ENCODE peak calls at places on chromosome 3, in four cellular contexts. I is upper lobe of right lung; E is CD8-positive, alpha-beta T cell; F is effector memory CD4-positive, alpha-beta T cell. Z is an unnamed sample.

GRCh38 chr3:47588587-47588986 is 9.9 kb upstream of the CSPG5 start:
- DNase-seq in I (no peak), E (no peak), F (no peak), Z (no peak)

GRCh38 chr3:26132942-26133341 is 343.1 kb downstream of the OXSM start:
- DNase-seq in I (no peak), E (no peak), F (no peak), Z (no peak)

GRCh38 chr3:36603423-36603822 is 160.9 kb downstream of the DCLK3 start:
- DNase-seq in I (no peak), E (no peak), F (no peak), Z (no peak)

GRCh38 chr3:146250449-146251382 is at the start of gene PLSCR4:
- DNase-seq in I (peak; percentile 86), E (no peak), F (no peak), Z (peak; percentile 9)

GRCh38 chr3:14532691-14533456 is 7.3 kb downstream of the GRIP2 start:
- DNase-seq in I (no peak), E (no peak), F (no peak), Z (peak; percentile 58)

GRCh38 chr3:31505353-31506048 is 27.2 kb upstream of the STT3B start:
- DNase-seq in I (no peak), E (no peak), F (no peak), Z (no peak)

GRCh38 chr3:158352551-158352950 is 218.4 kb upstream of the MLF1 start:
- DNase-seq in I (no peak), E (no peak), F (no peak), Z (no peak)

GRCh38 chr3:139105154-139105702 is 60.5 kb upstream of the PRR23C start:
- DNase-seq in I (no peak), E (peak; percentile 43), F (no peak), Z (no peak)

DNA sequence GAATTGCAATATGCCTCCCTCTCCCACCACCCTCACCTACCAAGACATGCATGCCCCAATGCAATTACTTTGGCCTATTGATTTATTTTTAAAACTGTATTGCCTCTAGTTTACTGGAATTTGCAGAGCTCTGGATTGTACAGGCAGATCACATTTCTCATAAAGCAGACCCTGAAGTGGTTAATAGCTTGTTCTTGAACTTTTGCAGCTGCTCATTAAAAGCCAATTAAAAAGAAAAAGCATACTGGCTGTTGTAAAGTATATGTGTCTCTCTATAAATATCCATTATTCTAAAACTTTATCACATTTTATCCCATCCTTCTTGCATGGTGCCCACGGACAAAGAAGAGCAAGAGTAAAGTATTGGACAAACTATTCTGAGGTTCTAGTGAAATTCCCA is 221.5 kb upstream of the TOPAZ1 start:
- DNase-seq in I (no peak), E (no peak), F (no peak), Z (no peak)
- H3K27me3 ChIP-seq in I (peaks cover 51% of the 10 kb centered on the region), E (peaks cover 12% of the 10 kb centered on the region), F (peaks cover 21% of the 10 kb centered on the region), Z (peaks cover 17% of the 10 kb centered on the region)

DNA sequence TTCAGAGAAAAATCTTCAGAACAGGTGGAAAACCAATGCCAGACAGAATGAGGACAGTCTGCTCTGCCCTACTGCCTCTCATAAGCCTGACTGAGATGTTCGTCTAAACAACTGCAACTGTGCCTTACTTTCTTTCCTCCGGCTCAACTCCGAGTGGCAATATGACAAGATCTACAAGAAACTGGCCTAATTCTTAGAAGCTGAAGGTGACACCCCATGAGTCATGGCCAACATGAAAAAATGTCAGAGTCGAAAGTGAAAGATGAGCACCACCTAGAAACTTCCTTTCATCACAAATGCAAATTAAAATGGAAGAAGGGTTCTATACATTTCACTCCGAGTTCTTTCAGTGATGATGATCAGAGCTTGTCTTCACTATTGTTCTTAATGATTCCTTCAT is 12.9 kb downstream of the PCYT1A start:
- DNase-seq in I (no peak), E (peak; percentile 52), F (peak; percentile 39), Z (no peak)
- H3K27ac ChIP-seq in I (no peak overlapping the region), E (peak overlapping the region; percentile 43), F (peak overlapping the region; percentile 64), Z (peak overlapping the region; percentile 66)

DNA sequence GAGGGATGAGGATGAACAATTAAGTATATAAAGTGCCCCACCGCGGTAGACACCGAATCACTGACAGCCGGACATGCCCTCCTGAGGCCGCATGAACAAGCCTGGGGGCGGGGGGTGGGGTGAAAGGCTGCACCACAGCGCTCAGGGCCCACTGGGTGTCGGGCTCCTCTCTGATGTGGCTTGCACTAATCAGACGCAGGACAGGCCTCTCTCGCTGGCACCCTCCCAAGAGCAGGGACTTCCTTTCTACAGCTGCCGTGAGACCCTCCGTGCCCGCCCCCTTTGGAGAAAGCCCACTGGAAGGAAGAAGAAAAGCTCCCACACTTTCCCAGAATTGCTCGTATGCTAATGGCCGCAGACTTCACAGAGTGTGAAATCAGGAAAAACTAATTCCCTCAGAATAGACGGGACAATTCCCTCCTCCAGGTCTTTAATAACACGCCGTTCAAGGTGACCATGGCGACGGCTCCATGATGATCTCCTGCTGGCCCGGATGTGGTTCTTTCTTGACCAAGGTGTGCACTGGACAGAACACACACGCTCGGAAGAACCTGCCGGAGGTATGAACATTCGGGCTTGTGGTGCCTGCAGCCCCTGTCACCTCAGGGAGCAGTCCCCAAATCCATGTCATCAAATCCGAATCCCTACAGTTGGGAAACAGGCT is 32.0 kb downstream of the IQSEC1 start:
- DNase-seq in I (no peak), E (no peak), F (no peak), Z (no peak)
- H3K27me3 ChIP-seq in I (no peaks in the 10 kb centered on the region), E (no peaks in the 10 kb centered on the region), F (no peaks in the 10 kb centered on the region), Z (peaks cover 35% of the 10 kb centered on the region)

GRCh38 chr3:79001255-79001654 is 766.5 kb downstream of the ROBO1 start:
- DNase-seq in I (no peak), E (no peak), F (no peak), Z (no peak)
- H3K27ac ChIP-seq in I (no peak overlapping the region), E (no peak overlapping the region), F (no peak overlapping the region), Z (no peak overlapping the region)

GRCh38 chr3:11136871-11137626 is 17.2 kb upstream of the HRH1 start:
- DNase-seq in I (no peak), E (no peak), F (no peak), Z (peak; percentile 100)
- H3K27me3 ChIP-seq in I (no peaks in the 10 kb centered on the region), E (no peaks in the 10 kb centered on the region), F (no peaks in the 10 kb centered on the region), Z (no peaks in the 10 kb centered on the region)

GRCh38 chr3:190183121-190183520 is 62.4 kb upstream of the P3H2 start:
- DNase-seq in I (no peak), E (no peak), F (no peak), Z (no peak)

GRCh38 chr3:190178779-190179178 is 58.1 kb upstream of the P3H2 start:
- DNase-seq in I (no peak), E (no peak), F (no peak), Z (peak; percentile 79)

GRCh38 chr3:190175490-190175889 is 54.8 kb upstream of the P3H2 start:
- DNase-seq in I (no peak), E (no peak), F (no peak), Z (no peak)

GRCh38 chr3:190182418-190183043 is 61.8 kb upstream of the P3H2 start:
- DNase-seq in I (no peak), E (no peak), F (no peak), Z (no peak)

GRCh38 chr3:190180268-190180667 is 59.6 kb upstream of the P3H2 start:
- DNase-seq in I (no peak), E (no peak), F (no peak), Z (peak; percentile 94)
- H3K27ac ChIP-seq in I (no peak overlapping the region), E (no peak overlapping the region), F (no peak overlapping the region), Z (peak overlapping the region; percentile 81)

DNA sequence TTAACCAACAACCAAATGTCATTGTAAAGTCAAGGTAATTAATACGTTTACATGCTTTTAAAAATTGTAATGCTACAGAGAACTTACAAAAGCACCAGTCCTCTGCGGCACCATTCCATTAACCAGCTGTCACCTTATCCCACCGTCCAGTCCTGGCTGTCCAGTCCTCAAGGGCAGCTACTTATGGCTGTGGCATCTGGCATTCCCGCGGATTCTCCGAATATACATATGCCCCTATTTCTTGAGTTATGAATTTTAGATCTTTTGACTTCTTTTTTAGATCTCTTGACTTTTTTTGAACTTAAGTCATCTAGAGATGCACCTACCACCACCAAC is 382 bp upstream of the POMGNT2 start:
- DNase-seq in I (no peak), E (no peak), F (no peak), Z (no peak)
- H3K27me3 ChIP-seq in I (no peaks in the 10 kb centered on the region), E (no peaks in the 10 kb centered on the region), F (no peaks in the 10 kb centered on the region), Z (no peaks in the 10 kb centered on the region)

GRCh38 chr3:17935217-17935616 is 192.8 kb upstream of the TBC1D5 start:
- DNase-seq in I (no peak), E (no peak), F (no peak), Z (no peak)

GRCh38 chr3:17928502-17929145 is 186.2 kb upstream of the TBC1D5 start:
- DNase-seq in I (no peak), E (no peak), F (no peak), Z (no peak)

GRCh38 chr3:17931121-17931520 is 188.7 kb upstream of the TBC1D5 start:
- DNase-seq in I (no peak), E (no peak), F (no peak), Z (no peak)

GRCh38 chr3:17937081-17937480 is 194.7 kb upstream of the TBC1D5 start:
- DNase-seq in I (no peak), E (no peak), F (no peak), Z (no peak)

GRCh38 chr3:17932372-17932771 is 189.9 kb upstream of the TBC1D5 start:
- DNase-seq in I (no peak), E (no peak), F (no peak), Z (no peak)
- H3K27ac ChIP-seq in I (no peak overlapping the region), E (no peak overlapping the region), F (no peak overlapping the region), Z (no peak overlapping the region)

DNA sequence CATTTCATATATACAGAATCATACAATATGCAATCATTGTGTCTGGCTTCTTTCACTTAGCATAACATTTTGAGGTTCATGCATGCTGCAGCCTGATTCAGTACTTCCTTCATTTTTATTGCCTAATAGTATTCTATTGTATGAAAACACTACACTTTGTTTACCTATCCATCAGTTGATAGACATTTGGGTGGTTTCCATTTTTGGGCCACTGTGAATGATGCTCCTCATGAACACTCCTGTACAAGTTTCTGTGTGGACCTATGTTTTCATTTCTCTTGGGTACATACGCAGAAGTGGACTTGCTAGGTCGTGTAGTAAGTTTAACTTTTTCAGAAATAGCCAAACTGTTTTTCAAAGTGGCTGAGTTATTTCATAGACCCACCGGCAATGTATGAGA is 18.8 kb downstream of the TNIK start:
- DNase-seq in I (no peak), E (no peak), F (no peak), Z (peak; percentile 19)
- H3K27me3 ChIP-seq in I (no peaks in the 10 kb centered on the region), E (no peaks in the 10 kb centered on the region), F (no peaks in the 10 kb centered on the region), Z (no peaks in the 10 kb centered on the region)

DNA sequence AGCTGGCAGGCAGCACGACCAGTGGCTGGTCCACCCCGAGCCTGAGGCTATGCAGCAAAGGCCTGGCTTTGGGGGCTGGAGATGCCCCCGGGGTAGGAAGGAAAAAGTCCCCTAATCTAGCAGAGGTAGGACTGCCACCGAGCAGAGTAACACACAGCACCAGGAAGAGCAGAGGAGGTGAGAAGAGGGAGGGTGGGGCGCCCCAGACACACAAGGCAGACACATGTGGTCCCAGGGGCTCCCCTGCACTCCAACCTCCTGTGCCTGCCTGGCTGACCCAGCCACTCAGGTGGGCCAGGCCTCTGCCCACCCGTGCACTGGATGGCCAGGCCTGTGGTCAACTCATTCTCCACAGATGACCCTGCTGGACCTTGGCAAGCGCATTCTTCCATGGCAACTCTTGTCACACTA is 112.4 kb downstream of the ADCY5 start:
- DNase-seq in I (peak; percentile 49), E (no peak), F (no peak), Z (no peak)
- H3K27ac ChIP-seq in I (no peak overlapping the region), E (no peak overlapping the region), F (no peak overlapping the region), Z (no peak overlapping the region)